ENCODE peak calls at places on chromosomes 4 and X, in seven cellular contexts. L is suprapubic skin; C is activated CD4-positive, alpha-beta T cell treated with anti-CD3 and anti-CD28 coated beads for 1 hour; R is T-helper 9 cell; I is NCI-H510A treated with DMSO at 0.1 percent for 48 hours; O is GM12878; F is hepatic stellate cell. E is an unnamed sample.

GRCh38 chr4:182695842-182696241 is 221.3 kb downstream of the DCTD start:
- DNase-seq in I (no peak), R (no peak), C (no peak), L (no peak), O (no peak), F (no peak), E (no peak)

GRCh38 chrX:154365052-154365600 is 9.3 kb downstream of the FLNA start:
- DNase-seq in I (no peak), C (no peak), O (no peak), R (no peak), L (no peak), F (no peak), E (no peak)

GRCh38 chrX:37454537-37455285 is 105.5 kb downstream of the PRRG1 start:
- DNase-seq in I (no peak), O (no peak), C (no peak), L (no peak), F (peak; percentile 3), R (no peak), E (no peak)

GRCh38 chr4:91611786-91612185 is 692.0 kb upstream of the GRID2 start:
- DNase-seq in C (no peak), F (no peak), R (no peak), I (no peak), L (no peak), O (no peak), E (no peak)

GRCh38 chr4:73674451-73674919 is 54.2 kb upstream of the RASSF6 start:
- DNase-seq in O (no peak), R (no peak), L (no peak), C (no peak), F (no peak), I (no peak), E (no peak)

GRCh38 chr4:185955817-185956542 is 113.0 kb upstream of the TLR3 start:
- DNase-seq in F (no peak), C (no peak), O (no peak), L (no peak), R (no peak), I (no peak), E (no peak)

GRCh38 chr4:10123227-10124101 is 6.9 kb upstream of the WDR1 start:
- DNase-seq in L (no peak), F (peak; percentile 74), R (no peak), C (no peak), O (no peak), I (peak; percentile 3), E (no peak)

GRCh38 chr4:169340834-169341233 is 70.1 kb upstream of the SH3RF1 start:
- DNase-seq in O (no peak), C (no peak), R (no peak), I (no peak), L (no peak), F (no peak), E (no peak)

GRCh38 chr4:118396881-118397666 is 44.3 kb upstream of the PRSS12 start:
- DNase-seq in R (no peak), I (no peak), O (no peak), F (no peak), C (no peak), L (no peak), E (no peak)

GRCh38 chr4:142181021-142181420 is 544.6 kb downstream of the IL15 start:
- DNase-seq in C (no peak), F (no peak), R (no peak), I (no peak), O (no peak), L (no peak), E (no peak)

GRCh38 chr4:53376900-53377299 is 541 bp upstream of the FIP1L1 start:
- DNase-seq in I (no peak), R (no peak), O (no peak), F (no peak), L (no peak), C (no peak), E (no peak)

GRCh38 chr4:184363258-184363657 is 111.1 kb downstream of the IRF2 start:
- DNase-seq in C (no peak), F (no peak), O (no peak), R (no peak), I (no peak), L (no peak), E (no peak)

GRCh38 chrX:102659790-102660757 is 8.8 kb downstream of the GPRASP1 start:
- DNase-seq in L (peak; percentile 89), O (peak; percentile 28), F (peak; percentile 67), I (peak; percentile 37), R (peak; percentile 74), C (peak; percentile 66), E (peak; percentile 62)

GRCh38 chr4:87422104-87423052 is at the start of gene NUDT9:
- DNase-seq in L (peak; percentile 95), I (peak; percentile 98), F (peak; percentile 84), O (peak; percentile 64), C (peak; percentile 72), R (peak; percentile 81), E (peak; percentile 82)

GRCh38 chr4:182380701-182381295 is 137.6 kb downstream of the TENM3 start:
- DNase-seq in R (no peak), O (no peak), I (no peak), L (no peak), F (no peak), C (no peak), E (no peak)

GRCh38 chr4:96003941-96004340 is 164.0 kb downstream of the PDHA2 start:
- DNase-seq in C (no peak), L (no peak), R (no peak), I (no peak), F (no peak), O (no peak), E (no peak)

GRCh38 chrX:153459976-153460375 is 10.4 kb downstream of the HAUS7 start:
- DNase-seq in F (peak; percentile 69), C (no peak), R (no peak), L (no peak), O (no peak), I (no peak), E (no peak)

GRCh38 chr4:183200453-183200852 is 101.4 kb downstream of the WWC2 start:
- DNase-seq in O (no peak), F (peak; percentile 32), L (no peak), I (no peak), C (no peak), R (no peak), E (no peak)

GRCh38 chr4:170589597-170590191 is 499.9 kb upstream of the AADAT start:
- DNase-seq in L (no peak), F (no peak), C (no peak), I (peak; percentile 9), R (no peak), O (peak; percentile 37), E (no peak)

GRCh38 chr4:2101346-2102044 is 42.4 kb downstream of the NAT8L start:
- DNase-seq in I (no peak), F (no peak), R (no peak), L (no peak), O (no peak), C (no peak), E (no peak)

GRCh38 chr4:8165374-8165896 is 6.8 kb upstream of the ABLIM2 start:
- DNase-seq in C (no peak), I (peak; percentile 37), F (no peak), O (no peak), R (no peak), L (no peak), E (no peak)

GRCh38 chr4:124642846-124643245 is 69.7 kb downstream of the ANKRD50 start:
- DNase-seq in O (no peak), I (no peak), C (no peak), L (no peak), R (no peak), F (no peak), E (no peak)

GRCh38 chrX:19650996-19651395 is 135.7 kb upstream of the MAP3K15 start:
- DNase-seq in I (no peak), O (no peak), R (no peak), C (no peak), L (no peak), F (no peak), E (no peak)

GRCh38 chr4:88138561-88138960 is 19.9 kb downstream of the ABCG2 start:
- DNase-seq in O (no peak), C (no peak), L (no peak), I (no peak), R (no peak), F (peak; percentile 48), E (no peak)

GRCh38 chr4:6562931-6563901 is 11.8 kb upstream of the MAN2B2 start:
- DNase-seq in L (no peak), F (peak; percentile 72), I (no peak), R (no peak), O (no peak), C (no peak), E (no peak)

GRCh38 chr4:147731611-147732515 is at the start of gene ARHGAP10:
- DNase-seq in R (peak; percentile 57), F (peak; percentile 72), I (peak; percentile 26), L (peak; percentile 91), C (peak; percentile 64), O (no peak), E (peak; percentile 60)

GRCh38 chrX:151754641-151755215 is 20.2 kb downstream of the CNGA2 start:
- DNase-seq in L (no peak), R (no peak), I (no peak), C (no peak), O (no peak), F (no peak), E (no peak)

GRCh38 chrX:67787196-67787595 is 243.4 kb downstream of the AR start:
- DNase-seq in L (no peak), F (no peak), C (no peak), R (no peak), I (no peak), O (no peak), E (no peak)

E was measured in T-helper 17 cell.